ENCODE peak calls at places on chromosomes 12 and 14, in nine cellular contexts. N is SK-MEL-5; V is LHCN-M2; A is T follicular helper cell; K is nucleus accumbens; B is H1; I is EL; M is stimulated activated CD4-positive, alpha-beta T cell treated with anti-CD3 and anti-CD28 coated beads, Interleukin-2, amount 100 ng/mL, for 48 hours; G is NCI-H1092. Y is an unnamed sample.

GRCh38 chr12:49916129-49916919 is 12.6 kb upstream of the FAIM2 start:
- DNase-seq in N (peak; percentile 13), V (no peak), A (no peak), K (no peak), B (no peak), I (no peak), M (no peak), G (no peak), Y (no peak)

GRCh38 chr12:108482717-108483212 is 32.3 kb upstream of the FICD start:
- DNase-seq in N (no peak), V (peak; percentile 48), A (no peak), K (peak; percentile 3), B (no peak), I (no peak), M (no peak), G (no peak), Y (no peak)

GRCh38 chr12:16119618-16120017 is 157.9 kb downstream of the SLC15A5 start:
- DNase-seq in N (peak; percentile 6), V (no peak), A (no peak), K (no peak), B (no peak), I (no peak), M (no peak), G (no peak), Y (no peak)

GRCh38 chr12:62933220-62933870 is 1.6 kb downstream of the PPM1H start:
- DNase-seq in N (no peak), V (no peak), A (no peak), K (peak; percentile 79), B (no peak), I (peak; percentile 35), M (no peak), G (peak; percentile 59), Y (no peak)

GRCh38 chr14:105411017-105411941 is 8.3 kb upstream of the MTA1 start:
- DNase-seq in N (no peak), V (peak; percentile 18), A (no peak), K (no peak), B (no peak), I (peak; percentile 59), M (no peak), G (no peak), Y (no peak)

GRCh38 chr14:68639518-68640292 is 153.2 kb downstream of the ZFP36L1 start:
- DNase-seq in N (no peak), V (no peak), A (no peak), K (no peak), B (no peak), I (no peak), M (no peak), G (no peak), Y (no peak)

GRCh38 chr12:120928864-120929652 is 24.9 kb upstream of the SPPL3 start:
- DNase-seq in N (no peak), V (no peak), A (no peak), K (no peak), B (no peak), I (no peak), M (no peak), G (no peak), Y (no peak)

GRCh38 chr14:99479160-99479902 is 1.3 kb downstream of the SETD3 start:
- DNase-seq in N (no peak), V (no peak), A (no peak), K (no peak), B (no peak), I (no peak), M (no peak), G (no peak), Y (no peak)

GRCh38 chr12:109462868-109463692 is 14.0 kb downstream of the KCTD10 start:
- DNase-seq in N (peak; percentile 83), V (peak; percentile 95), A (no peak), K (no peak), B (no peak), I (peak; percentile 98), M (no peak), G (no peak), Y (no peak)

GRCh38 chr14:60025586-60025985 is 66.1 kb upstream of the PCNX4 start:
- DNase-seq in N (no peak), V (no peak), A (no peak), K (no peak), B (no peak), I (no peak), M (no peak), G (no peak), Y (no peak)

GRCh38 chr14:61511558-61511924 is 183.8 kb upstream of the HIF1A start:
- DNase-seq in N (no peak), V (no peak), A (no peak), K (peak; percentile 39), B (no peak), I (no peak), M (peak; percentile 52), G (no peak), Y (peak; percentile 82)

GRCh38 chr14:104393199-104393897 is 186.2 kb upstream of the C14orf180 start:
- DNase-seq in N (no peak), V (no peak), A (no peak), K (no peak), B (no peak), I (no peak), M (no peak), G (no peak), Y (no peak)

GRCh38 chr12:101021911-101022388 is 188.1 kb downstream of the SLC5A8 start:
- DNase-seq in N (peak; percentile 93), V (peak; percentile 83), A (no peak), K (no peak), B (no peak), I (peak; percentile 86), M (no peak), G (no peak), Y (no peak)

GRCh38 chr12:113425960-113426453 is 3.8 kb downstream of the SDSL start:
- DNase-seq in N (no peak), V (no peak), A (no peak), K (no peak), B (no peak), I (no peak), M (no peak), G (no peak), Y (no peak)

GRCh38 chr14:43503508-43503907 is 1003.6 kb downstream of the FSCB start:
- DNase-seq in N (peak; percentile 43), V (no peak), A (no peak), K (no peak), B (no peak), I (no peak), M (no peak), G (no peak), Y (no peak)

GRCh38 chr14:66315548-66315947 is 170.6 kb upstream of the CCDC196 start:
- DNase-seq in N (no peak), V (no peak), A (no peak), K (no peak), B (no peak), I (no peak), M (no peak), G (no peak), Y (no peak)

GRCh38 chr14:53942970-53943750 is 13.5 kb downstream of the BMP4 start:
- DNase-seq in N (no peak), V (no peak), A (no peak), K (no peak), B (no peak), I (no peak), M (no peak), G (no peak), Y (no peak)

GRCh38 chr14:75515631-75515999 is 6.7 kb upstream of the BATF start:
- DNase-seq in N (no peak), V (no peak), A (no peak), K (no peak), B (no peak), I (no peak), M (no peak), G (no peak), Y (no peak)

GRCh38 chr14:90490727-90491050 is 93.9 kb downstream of the CALM1 start:
- DNase-seq in N (no peak), V (no peak), A (no peak), K (no peak), B (no peak), I (no peak), M (no peak), G (no peak), Y (no peak)

GRCh38 chr14:94653321-94653720 is 41.1 kb downstream of the SERPINA3 start:
- DNase-seq in N (no peak), V (no peak), A (no peak), K (no peak), B (no peak), I (no peak), M (no peak), G (no peak), Y (no peak)

GRCh38 chr12:11872055-11872454 is 198.7 kb upstream of the BCL2L14 start:
- DNase-seq in N (no peak), V (no peak), A (no peak), K (no peak), B (no peak), I (no peak), M (no peak), G (no peak), Y (no peak)

GRCh38 chr14:94412671-94413638 is 24.6 kb upstream of the SERPINA1 start:
- DNase-seq in N (peak; percentile 39), V (no peak), A (no peak), K (no peak), B (no peak), I (no peak), M (no peak), G (no peak), Y (no peak)

GRCh38 chr12:63899396-63899795 is 54.9 kb downstream of the SRGAP1 start:
- DNase-seq in N (no peak), V (no peak), A (no peak), K (no peak), B (no peak), I (no peak), M (no peak), G (no peak), Y (no peak)

GRCh38 chr12:125203145-125203765 is 138.0 kb downstream of the AACS start:
- DNase-seq in N (peak; percentile 62), V (no peak), A (no peak), K (no peak), B (no peak), I (no peak), M (no peak), G (no peak), Y (no peak)

GRCh38 chr12:121939190-121939589 is 20.8 kb downstream of the CFAP251 start:
- DNase-seq in N (no peak), V (no peak), A (no peak), K (no peak), B (no peak), I (no peak), M (no peak), G (no peak), Y (no peak)

GRCh38 chr14:88592016-88592415 is 29.2 kb downstream of the ZC3H14 start:
- DNase-seq in N (no peak), V (no peak), A (no peak), K (no peak), B (no peak), I (no peak), M (no peak), G (no peak), Y (no peak)

Y was measured in activated T-cell treated with anti-CD3 and anti-CD28 coated beads, Interleukin-2, amount 50 U/mL, for 72 hours.